ENCODE peak calls at places on chromosomes 5 and 9, in eight cellular contexts. One of them, this sample, is unnamed.

GRCh38 chr5:141100243-141100805 is at the start of gene PCDHB3:
- DNase-seq in A549: no peak
- DNase-seq in right lobe of liver: no peak
- DNase-seq in adrenal gland: no peak
- DNase-seq in endothelial cell of umbilical vein: peak; percentile 21
- DNase-seq in stomach: no peak
- DNase-seq in GM12892: no peak
- DNase-seq in ovary: peak; percentile 32
- DNase-seq in this sample: peak; percentile 75

GRCh38 chr5:307794-308579 is 13.5 kb upstream of the AHRR start:
- DNase-seq in A549: no peak
- DNase-seq in right lobe of liver: peak; percentile 27
- DNase-seq in adrenal gland: peak; percentile 48
- DNase-seq in endothelial cell of umbilical vein: no peak
- DNase-seq in stomach: peak; percentile 18
- DNase-seq in GM12892: no peak
- DNase-seq in ovary: no peak
- DNase-seq in this sample: no peak

GRCh38 chr9:130701059-130702022 is 7.8 kb downstream of the EXOSC2 start:
- DNase-seq in A549: peak; percentile 71
- DNase-seq in right lobe of liver: peak; percentile 65
- DNase-seq in adrenal gland: peak; percentile 85
- DNase-seq in endothelial cell of umbilical vein: peak; percentile 84
- DNase-seq in stomach: peak; percentile 82
- DNase-seq in GM12892: no peak
- DNase-seq in ovary: peak; percentile 72
- DNase-seq in this sample: no peak

GRCh38 chr5:19369048-19369447 is 619.0 kb downstream of the CDH18 start:
- DNase-seq in A549: no peak
- DNase-seq in right lobe of liver: no peak
- DNase-seq in adrenal gland: no peak
- DNase-seq in endothelial cell of umbilical vein: no peak
- DNase-seq in stomach: no peak
- DNase-seq in GM12892: no peak
- DNase-seq in ovary: no peak
- DNase-seq in this sample: no peak

GRCh38 chr5:61246768-61247307 is 84.6 kb upstream of the SMIM15 start:
- DNase-seq in A549: no peak
- DNase-seq in right lobe of liver: no peak
- DNase-seq in adrenal gland: no peak
- DNase-seq in endothelial cell of umbilical vein: no peak
- DNase-seq in stomach: no peak
- DNase-seq in GM12892: no peak
- DNase-seq in ovary: no peak
- DNase-seq in this sample: no peak

GRCh38 chr9:90129446-90129845 is 513.2 kb downstream of the DIRAS2 start:
- DNase-seq in A549: no peak
- DNase-seq in right lobe of liver: no peak
- DNase-seq in adrenal gland: no peak
- DNase-seq in endothelial cell of umbilical vein: no peak
- DNase-seq in stomach: no peak
- DNase-seq in GM12892: no peak
- DNase-seq in ovary: no peak
- DNase-seq in this sample: no peak

GRCh38 chr9:6552033-6552737 is 93.3 kb downstream of the GLDC start:
- DNase-seq in A549: no peak
- DNase-seq in right lobe of liver: no peak
- DNase-seq in adrenal gland: no peak
- DNase-seq in endothelial cell of umbilical vein: peak; percentile 92
- DNase-seq in stomach: no peak
- DNase-seq in GM12892: no peak
- DNase-seq in ovary: no peak
- DNase-seq in this sample: no peak

GRCh38 chr9:16294371-16294770 is 576.1 kb downstream of the BNC2 start:
- DNase-seq in A549: no peak
- DNase-seq in right lobe of liver: no peak
- DNase-seq in adrenal gland: no peak
- DNase-seq in endothelial cell of umbilical vein: no peak
- DNase-seq in stomach: no peak
- DNase-seq in GM12892: no peak
- DNase-seq in ovary: no peak
- DNase-seq in this sample: no peak

GRCh38 chr9:14071484-14071883 is 242.5 kb downstream of the NFIB start:
- DNase-seq in A549: no peak
- DNase-seq in right lobe of liver: no peak
- DNase-seq in adrenal gland: no peak
- DNase-seq in endothelial cell of umbilical vein: no peak
- DNase-seq in stomach: no peak
- DNase-seq in GM12892: no peak
- DNase-seq in ovary: no peak
- DNase-seq in this sample: no peak

GRCh38 chr5:67381240-67381875 is 184.8 kb upstream of the CD180 start:
- DNase-seq in A549: no peak
- DNase-seq in right lobe of liver: no peak
- DNase-seq in adrenal gland: no peak
- DNase-seq in endothelial cell of umbilical vein: no peak
- DNase-seq in stomach: no peak
- DNase-seq in GM12892: no peak
- DNase-seq in ovary: no peak
- DNase-seq in this sample: no peak

GRCh38 chr5:61307611-61308010 is 24.4 kb upstream of the ZSWIM6 start:
- DNase-seq in A549: no peak
- DNase-seq in right lobe of liver: no peak
- DNase-seq in adrenal gland: no peak
- DNase-seq in endothelial cell of umbilical vein: no peak
- DNase-seq in stomach: no peak
- DNase-seq in GM12892: no peak
- DNase-seq in ovary: no peak
- DNase-seq in this sample: no peak

GRCh38 chr9:130042406-130042930 is 521 bp downstream of the FNBP1 start:
- DNase-seq in A549: peak; percentile 39
- DNase-seq in right lobe of liver: peak; percentile 66
- DNase-seq in adrenal gland: peak; percentile 53
- DNase-seq in endothelial cell of umbilical vein: no peak
- DNase-seq in stomach: peak; percentile 40
- DNase-seq in GM12892: no peak
- DNase-seq in ovary: peak; percentile 58
- DNase-seq in this sample: no peak

DNA sequence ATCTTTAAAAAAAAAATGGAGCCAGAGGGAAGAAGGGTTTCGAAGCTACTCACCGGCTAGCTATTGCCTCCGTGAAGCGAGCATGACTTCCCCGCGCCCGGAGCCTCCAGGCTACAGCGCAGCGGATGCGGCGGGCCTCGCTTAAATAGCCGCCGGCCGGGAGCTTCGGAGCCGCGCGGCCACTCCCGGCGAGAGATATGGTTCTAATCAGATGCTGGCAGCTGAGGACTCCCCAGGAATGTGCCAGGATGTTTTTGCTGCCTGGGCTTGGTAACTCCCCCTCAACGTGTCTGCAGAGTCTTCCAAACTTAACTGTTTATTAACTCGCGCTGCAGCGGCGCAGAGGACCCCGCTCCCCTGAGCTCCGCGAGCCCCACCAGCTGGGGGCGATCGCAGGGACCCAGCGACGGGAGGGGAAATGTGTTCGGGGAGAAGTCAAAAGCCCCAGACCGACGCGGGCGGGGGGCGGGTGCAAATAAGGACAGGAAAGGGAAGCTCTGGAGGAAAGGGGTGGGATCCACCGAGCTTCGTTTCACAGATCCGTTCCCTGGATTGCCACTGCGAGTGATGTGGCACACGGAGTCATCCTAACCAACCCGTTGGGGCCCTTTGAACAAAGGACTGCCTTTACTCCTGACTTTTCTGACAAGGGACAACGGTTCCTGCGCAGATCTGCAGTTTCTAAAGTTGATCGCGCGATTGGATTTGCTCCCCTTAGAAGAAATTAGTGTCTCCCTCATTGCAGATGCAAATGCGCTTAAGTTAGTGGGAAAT is at the start of gene DAB2:
- DNase-seq in A549: peak; percentile 87
- DNase-seq in right lobe of liver: peak; percentile 77
- DNase-seq in adrenal gland: peak; percentile 95
- DNase-seq in endothelial cell of umbilical vein: peak; percentile 99
- DNase-seq in stomach: peak; percentile 73
- DNase-seq in GM12892: no peak
- DNase-seq in ovary: peak; percentile 82
- DNase-seq in this sample: peak; percentile 82
- TF ChIP-seq POLR2A in A549: peak; percentile 35
- TF ChIP-seq POLR2A in right lobe of liver: peak; percentile 78
- TF ChIP-seq POLR2A in adrenal gland: peak; percentile 98
- TF ChIP-seq POLR2A in endothelial cell of umbilical vein: peak; percentile 36
- TF ChIP-seq POLR2A in stomach: no peak
- TF ChIP-seq POLR2A in GM12892: no peak
- TF ChIP-seq POLR2A in ovary: peak; percentile 25
- TF ChIP-seq POLR2A in this sample: peak; percentile 75

DNA sequence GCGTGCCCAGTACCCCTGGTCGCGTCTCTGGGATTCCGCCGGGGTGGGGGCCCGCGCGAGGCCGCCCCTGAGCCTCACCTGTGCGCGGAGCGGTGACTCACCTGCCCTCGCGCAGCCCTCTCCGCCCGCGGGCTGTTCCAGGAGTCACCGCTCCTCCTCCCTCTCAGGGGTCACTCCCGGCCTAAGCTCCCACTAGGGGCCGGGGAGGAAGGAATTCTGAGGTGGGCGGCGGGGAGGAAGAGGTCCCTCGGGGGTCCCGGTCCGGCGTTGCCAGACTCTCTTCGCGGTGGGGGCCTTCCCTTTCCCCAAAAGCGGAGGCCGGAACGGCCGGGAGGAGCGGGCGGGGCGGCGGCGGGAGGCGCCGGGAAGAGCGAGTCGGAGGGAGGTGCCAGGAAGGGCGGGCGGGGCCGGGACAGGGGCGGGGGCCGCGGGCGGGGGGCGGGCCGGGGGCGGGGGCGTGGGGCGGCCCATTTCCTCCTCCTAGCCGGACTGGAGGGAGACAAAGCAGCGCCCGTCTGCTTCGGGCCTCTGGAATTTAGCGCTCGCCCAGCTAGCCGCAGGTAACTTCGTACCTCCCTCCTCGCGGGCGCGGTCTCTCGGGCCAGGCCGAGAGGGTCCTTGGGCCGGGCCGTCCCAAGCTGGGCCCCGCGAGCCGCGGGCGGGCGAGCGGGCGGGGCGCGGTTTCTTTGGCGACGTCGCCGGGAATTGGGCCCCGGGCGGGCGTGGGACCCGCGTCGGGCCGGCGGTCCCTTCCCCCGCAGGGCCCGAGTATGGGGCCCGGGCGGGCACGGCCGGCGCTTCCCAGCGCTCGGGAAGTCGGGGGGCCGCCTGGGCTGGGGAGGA is at the start of gene CTNNA1:
- DNase-seq in A549: peak; percentile 84
- DNase-seq in right lobe of liver: peak; percentile 89
- DNase-seq in adrenal gland: peak; percentile 81
- DNase-seq in endothelial cell of umbilical vein: peak; percentile 61
- DNase-seq in stomach: peak; percentile 82
- DNase-seq in GM12892: peak; percentile 84
- DNase-seq in ovary: peak; percentile 88
- DNase-seq in this sample: peak; percentile 78
- TF ChIP-seq POLR2A in A549: peak; percentile 74
- TF ChIP-seq POLR2A in right lobe of liver: peak; percentile 89
- TF ChIP-seq POLR2A in adrenal gland: peak; percentile 81
- TF ChIP-seq POLR2A in endothelial cell of umbilical vein: peak; percentile 89
- TF ChIP-seq POLR2A in stomach: no peak
- TF ChIP-seq POLR2A in GM12892: peak; percentile 73
- TF ChIP-seq POLR2A in ovary: peak; percentile 64
- TF ChIP-seq POLR2A in this sample: peak; percentile 77

GRCh38 chr5:1985781-1986180 is 103.1 kb upstream of the IRX4 start:
- DNase-seq in A549: no peak
- DNase-seq in right lobe of liver: no peak
- DNase-seq in adrenal gland: no peak
- DNase-seq in endothelial cell of umbilical vein: no peak
- DNase-seq in stomach: no peak
- DNase-seq in GM12892: no peak
- DNase-seq in ovary: no peak
- DNase-seq in this sample: no peak
- TF ChIP-seq POLR2A in A549: no peak
- TF ChIP-seq POLR2A in right lobe of liver: no peak
- TF ChIP-seq POLR2A in adrenal gland: no peak
- TF ChIP-seq POLR2A in endothelial cell of umbilical vein: no peak
- TF ChIP-seq POLR2A in stomach: no peak
- TF ChIP-seq POLR2A in GM12892: no peak
- TF ChIP-seq POLR2A in ovary: no peak
- TF ChIP-seq POLR2A in this sample: no peak

GRCh38 chr9:286091-286740 is 71.6 kb downstream of the DOCK8 start:
- DNase-seq in A549: no peak
- DNase-seq in right lobe of liver: no peak
- DNase-seq in adrenal gland: no peak
- DNase-seq in endothelial cell of umbilical vein: no peak
- DNase-seq in stomach: no peak
- DNase-seq in GM12892: no peak
- DNase-seq in ovary: no peak
- DNase-seq in this sample: no peak

GRCh38 chr9:277595-278330 is 63.1 kb downstream of the DOCK8 start:
- DNase-seq in A549: no peak
- DNase-seq in right lobe of liver: no peak
- DNase-seq in adrenal gland: no peak
- DNase-seq in endothelial cell of umbilical vein: no peak
- DNase-seq in stomach: no peak
- DNase-seq in GM12892: no peak
- DNase-seq in ovary: no peak
- DNase-seq in this sample: no peak

GRCh38 chr9:279674-280073 is 65.0 kb downstream of the DOCK8 start:
- DNase-seq in A549: no peak
- DNase-seq in right lobe of liver: no peak
- DNase-seq in adrenal gland: no peak
- DNase-seq in endothelial cell of umbilical vein: no peak
- DNase-seq in stomach: no peak
- DNase-seq in GM12892: no peak
- DNase-seq in ovary: no peak
- DNase-seq in this sample: no peak

GRCh38 chr9:278651-279050 is 64.0 kb downstream of the DOCK8 start:
- DNase-seq in A549: no peak
- DNase-seq in right lobe of liver: no peak
- DNase-seq in adrenal gland: no peak
- DNase-seq in endothelial cell of umbilical vein: no peak
- DNase-seq in stomach: peak; percentile 27
- DNase-seq in GM12892: no peak
- DNase-seq in ovary: no peak
- DNase-seq in this sample: no peak

DNA sequence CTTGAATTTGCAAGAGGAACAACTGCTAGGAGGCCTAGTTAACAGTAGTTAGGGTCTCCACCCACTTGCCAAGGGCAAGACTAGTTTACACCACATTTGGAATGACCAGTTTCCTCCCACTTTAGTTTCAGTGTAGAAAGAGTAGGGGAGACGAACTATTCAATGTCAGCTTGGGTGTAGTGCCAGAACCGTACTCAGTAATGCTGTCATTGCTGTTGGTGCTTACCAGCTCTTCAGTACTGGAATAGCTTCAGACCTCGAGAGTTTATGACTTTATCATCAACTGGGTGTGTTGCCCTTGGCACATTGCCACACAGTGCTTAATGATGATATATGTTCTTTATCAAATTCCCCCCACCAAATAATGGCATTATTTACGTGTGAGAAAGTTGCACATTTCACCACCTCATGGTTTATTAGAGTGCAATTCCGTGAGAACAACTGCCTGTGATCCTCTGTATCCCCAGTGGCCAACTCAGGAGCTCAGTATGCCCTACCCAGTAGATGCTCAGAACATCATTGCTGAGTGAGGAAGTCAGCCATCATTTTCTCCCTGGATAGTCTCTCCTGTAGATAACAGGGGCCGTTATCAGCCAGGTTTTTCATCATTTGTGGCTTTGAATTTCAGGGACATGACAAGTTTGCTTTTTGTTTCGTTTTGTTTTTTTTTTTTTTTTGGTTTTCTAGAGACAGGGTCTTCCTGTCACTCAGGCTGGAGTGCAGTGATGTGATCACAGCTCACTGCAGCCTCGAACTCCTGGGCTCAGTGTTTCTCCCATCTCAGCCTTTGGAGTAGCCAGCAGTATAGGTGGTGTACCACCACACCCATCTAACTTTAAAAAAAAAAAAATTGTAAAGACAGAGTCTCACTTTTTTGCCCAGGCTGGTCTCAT is 67.3 kb downstream of the DOCK8 start:
- DNase-seq in A549: no peak
- DNase-seq in right lobe of liver: no peak
- DNase-seq in adrenal gland: no peak
- DNase-seq in endothelial cell of umbilical vein: no peak
- DNase-seq in stomach: no peak
- DNase-seq in GM12892: no peak
- DNase-seq in ovary: no peak
- DNase-seq in this sample: no peak
- TF ChIP-seq POLR2A in A549: no peak
- TF ChIP-seq POLR2A in right lobe of liver: no peak
- TF ChIP-seq POLR2A in adrenal gland: no peak
- TF ChIP-seq POLR2A in endothelial cell of umbilical vein: no peak
- TF ChIP-seq POLR2A in stomach: no peak
- TF ChIP-seq POLR2A in GM12892: no peak
- TF ChIP-seq POLR2A in ovary: no peak
- TF ChIP-seq POLR2A in this sample: no peak

This sample was measured in H54.